ENCODE peak calls at places on chromosomes 6 and 20, in five cellular contexts. U, O, C, R and Z are unnamed samples.
A peak's percentile ranks its signal among the peaks of the same experiment; 100 is the strongest.

GRCh38 chr6:13406781-13407180 is 78.4 kb upstream of the TBC1D7 start:
- DNase-seq in U (no peak), O (no peak), C (no peak), R (no peak), Z (no peak)

GRCh38 chr6:110960014-110960390 is 1.5 kb downstream of the GTF3C6 start:
- DNase-seq in U (no peak), O (no peak), C (no peak), R (no peak), Z (peak; percentile 53)

GRCh38 chr20:10169752-10170151 is 48.9 kb upstream of the SNAP25 start:
- DNase-seq in U (no peak), O (no peak), C (no peak), R (no peak), Z (no peak)

GRCh38 chr20:15930324-15931305 is 642.6 kb downstream of the KIF16B start:
- DNase-seq in U (no peak), O (no peak), C (no peak), R (no peak), Z (no peak)

GRCh38 chr6:21887301-21888185 is 294.0 kb downstream of the SOX4 start:
- DNase-seq in U (no peak), O (no peak), C (no peak), R (no peak), Z (no peak)

GRCh38 chr20:25669826-25670422 is 26.7 kb downstream of the ZNF337 start:
- DNase-seq in U (no peak), O (peak; percentile 30), C (no peak), R (no peak), Z (no peak)

GRCh38 chr20:38878798-38879197 is 47.4 kb upstream of the FAM83D start:
- DNase-seq in U (no peak), O (peak; percentile 70), C (no peak), R (peak; percentile 75), Z (no peak)

GRCh38 chr6:91087864-91088263 is 501.0 kb upstream of the MAP3K7 start:
- DNase-seq in U (no peak), O (no peak), C (no peak), R (no peak), Z (no peak)

GRCh38 chr6:119713903-119714302 is 364.3 kb upstream of the MAN1A1 start:
- DNase-seq in U (no peak), O (no peak), C (no peak), R (no peak), Z (no peak)

GRCh38 chr6:133817460-133818047 is 71.4 kb upstream of the TCF21 start:
- DNase-seq in U (peak; percentile 25), O (peak; percentile 88), C (peak; percentile 9), R (peak; percentile 58), Z (peak; percentile 16)

GRCh38 chr6:77011929-77012545 is 451.3 kb downstream of the HTR1B start:
- DNase-seq in U (no peak), O (no peak), C (no peak), R (no peak), Z (no peak)

GRCh38 chr20:57332105-57333089 is 2.8 kb downstream of the SPO11 start:
- DNase-seq in U (no peak), O (no peak), C (no peak), R (no peak), Z (no peak)

GRCh38 chr20:47781631-47782030 is 3.6 kb downstream of the SULF2 start:
- DNase-seq in U (no peak), O (no peak), C (no peak), R (no peak), Z (no peak)

GRCh38 chr20:57193094-57193493 is 73.3 kb downstream of the BMP7 start:
- DNase-seq in U (no peak), O (no peak), C (no peak), R (no peak), Z (no peak)

GRCh38 chr6:136063095-136063494 is 187.0 kb downstream of the MTFR2 start:
- DNase-seq in U (no peak), O (no peak), C (no peak), R (no peak), Z (no peak)

GRCh38 chr20:539236-539635 is 4.4 kb downstream of the CSNK2A1 start:
- DNase-seq in U (no peak), O (no peak), C (no peak), R (peak; percentile 26), Z (no peak)

GRCh38 chr6:75481936-75482593 is 11.5 kb downstream of the FILIP1 start:
- DNase-seq in U (no peak), O (no peak), C (no peak), R (no peak), Z (no peak)

GRCh38 chr6:138441965-138442364 is 37.9 kb downstream of the HEBP2 start:
- DNase-seq in U (no peak), O (no peak), C (no peak), R (no peak), Z (no peak)

GRCh38 chr6:147675281-147675680 is 166.8 kb downstream of the SAMD5 start:
- DNase-seq in U (no peak), O (no peak), C (no peak), R (no peak), Z (no peak)

GRCh38 chr20:53943522-53944291 is 126.7 kb downstream of the BCAS1 start:
- DNase-seq in U (peak; percentile 15), O (no peak), C (no peak), R (no peak), Z (peak; percentile 45)

GRCh38 chr6:56168601-56169000 is 78.8 kb downstream of the COL21A1 start:
- DNase-seq in U (no peak), O (no peak), C (no peak), R (no peak), Z (no peak)

GRCh38 chr6:40585218-40585617 is 1.9 kb downstream of the LRFN2 start:
- DNase-seq in U (no peak), O (no peak), C (no peak), R (no peak), Z (no peak)

GRCh38 chr6:150204705-150205472 is 62.0 kb downstream of the PPP1R14C start:
- DNase-seq in U (no peak), O (no peak), C (no peak), R (no peak), Z (no peak)

GRCh38 chr6:35177139-35177538 is 36.0 kb upstream of the TCP11 start:
- DNase-seq in U (no peak), O (no peak), C (no peak), R (no peak), Z (no peak)

GRCh38 chr6:91681341-91681740 is 1094.5 kb upstream of the MAP3K7 start:
- DNase-seq in U (no peak), O (no peak), C (no peak), R (no peak), Z (no peak)

GRCh38 chr6:134908906-134909516 is 40.9 kb downstream of the ALDH8A1 start:
- DNase-seq in U (no peak), O (no peak), C (no peak), R (no peak), Z (no peak)

GRCh38 chr6:41443616-41444525 is 102.3 kb upstream of the FOXP4 start:
- DNase-seq in U (no peak), O (no peak), C (no peak), R (no peak), Z (no peak)

GRCh38 chr20:63640086-63640485 is 13.1 kb downstream of the STMN3 start:
- DNase-seq in U (no peak), O (no peak), C (no peak), R (no peak), Z (no peak)

GRCh38 chr20:57928181-57928967 is 218.6 kb upstream of the PMEPA1 start:
- DNase-seq in U (no peak), O (no peak), C (no peak), R (no peak), Z (no peak)

GRCh38 chr20:48096957-48097890 is 311.9 kb upstream of the SULF2 start:
- DNase-seq in U (no peak), O (no peak), C (no peak), R (no peak), Z (no peak)

GRCh38 chr6:89843070-89843469 is 13.4 kb downstream of the CASP8AP2 start:
- DNase-seq in U (no peak), O (no peak), C (no peak), R (no peak), Z (no peak)

GRCh38 chr6:37668251-37668650 is 29.4 kb downstream of the MDGA1 start:
- DNase-seq in U (no peak), O (no peak), C (no peak), R (no peak), Z (no peak)

GRCh38 chr6:12354499-12354898 is 64.3 kb downstream of the EDN1 start:
- DNase-seq in U (no peak), O (no peak), C (no peak), R (no peak), Z (no peak)

GRCh38 chr20:35490736-35491181 is 35.4 kb downstream of the CEP250 start:
- DNase-seq in U (peak; percentile 45), O (no peak), C (peak; percentile 43), R (no peak), Z (no peak)

GRCh38 chr6:33507261-33507660 is 52.9 kb downstream of the ZBTB9 start:
- DNase-seq in U (no peak), O (no peak), C (no peak), R (no peak), Z (no peak)

GRCh38 chr6:43980004-43980795 is 147.1 kb downstream of the MRPL14 start:
- DNase-seq in U (no peak), O (no peak), C (no peak), R (no peak), Z (no peak)

GRCh38 chr20:35729283-35729807 is 12.7 kb downstream of the RBM39 start:
- DNase-seq in U (no peak), O (no peak), C (no peak), R (no peak), Z (no peak)

GRCh38 chr6:17803409-17803808 is 96.7 kb upstream of the NUP153 start:
- DNase-seq in U (no peak), O (no peak), C (no peak), R (no peak), Z (no peak)

GRCh38 chr6:113936093-113936934 is 34.6 kb downstream of the HDAC2 start:
- DNase-seq in U (no peak), O (no peak), C (no peak), R (no peak), Z (peak; percentile 1)